ENCODE peak calls at places on chromosome 4, in four cellular contexts. N is spleen, X is left ventricle myocardium inferior, P is dorsolateral prefrontal cortex. M is an unnamed sample.

GRCh38 chr4:87089368-87089767 is 131.1 kb downstream of the KLHL8 start:
- DNase-seq in N (no peak), X (no peak), P (no peak), M (no peak)

GRCh38 chr4:2036327-2036726 is 22.8 kb upstream of the NAT8L start:
- DNase-seq in N (no peak), X (no peak), P (no peak), M (no peak)

GRCh38 chr4:42398448-42399355 is 1.4 kb downstream of the SHISA3 start:
- DNase-seq in N (no peak), X (peak; percentile 22), P (no peak), M (no peak)

GRCh38 chr4:53055274-53055673 is 193.2 kb downstream of the RASL11B start:
- DNase-seq in N (no peak), X (no peak), P (no peak), M (no peak)

GRCh38 chr4:55444822-55445221 is 49.1 kb downstream of the TMEM165 start:
- DNase-seq in N (no peak), X (no peak), P (no peak), M (no peak)

GRCh38 chr4:86633854-86634253 is 39.7 kb downstream of the PTPN13 start:
- DNase-seq in N (no peak), X (no peak), P (no peak), M (no peak)

GRCh38 chr4:158998624-158999023 is 104.3 kb upstream of the RAPGEF2 start:
- DNase-seq in N (no peak), X (no peak), P (no peak), M (no peak)

GRCh38 chr4:71771613-71772012 is 12.3 kb downstream of the GC start:
- DNase-seq in N (no peak), X (no peak), P (no peak), M (no peak)

GRCh38 chr4:33149658-33150057 is 2429.5 kb downstream of the PCDH7 start:
- DNase-seq in N (no peak), X (no peak), P (no peak), M (no peak)

GRCh38 chr4:127503111-127503510 is 129.6 kb upstream of the INTU start:
- DNase-seq in N (no peak), X (no peak), P (no peak), M (no peak)

GRCh38 chr4:118989098-118990080 is 100.7 kb downstream of the SYNPO2 start:
- DNase-seq in N (no peak), X (no peak), P (no peak), M (no peak)

GRCh38 chr4:8690811-8691775 is 98.5 kb downstream of the CPZ start:
- DNase-seq in N (peak; percentile 48), X (no peak), P (peak; percentile 16), M (no peak)

GRCh38 chr4:186149872-186150271 is 41.5 kb upstream of the CYP4V2 start:
- DNase-seq in N (no peak), X (peak; percentile 52), P (no peak), M (peak; percentile 82)

GRCh38 chr4:113801882-113802281 is 40.3 kb upstream of the CAMK2D start:
- DNase-seq in N (no peak), X (no peak), P (no peak), M (no peak)

GRCh38 chr4:125313497-125313896 is 1.3 kb upstream of the FAT4 start:
- DNase-seq in N (no peak), X (no peak), P (no peak), M (no peak)

GRCh38 chr4:19327364-19327763 is 924.3 kb upstream of the SLIT2 start:
- DNase-seq in N (no peak), X (no peak), P (no peak), M (no peak)

GRCh38 chr4:1566838-1567518 is 117.1 kb downstream of the FAM53A start:
- DNase-seq in N (peak; percentile 67), X (no peak), P (no peak), M (no peak)

GRCh38 chr4:42643685-42644084 is 13.2 kb downstream of the ATP8A1 start:
- DNase-seq in N (no peak), X (no peak), P (no peak), M (no peak)

GRCh38 chr4:4843651-4844291 is 15.7 kb upstream of the MSX1 start:
- DNase-seq in N (no peak), X (no peak), P (no peak), M (no peak)

GRCh38 chr4:173281001-173281400 is 53.2 kb downstream of the HMGB2 start:
- DNase-seq in N (no peak), X (no peak), P (no peak), M (no peak)

GRCh38 chr4:167713756-167714155 is 378.6 kb upstream of the ANXA10 start:
- DNase-seq in N (no peak), X (no peak), P (no peak), M (no peak)

GRCh38 chr4:8175686-8176085 is 17.1 kb upstream of the ABLIM2 start:
- DNase-seq in N (no peak), X (no peak), P (no peak), M (no peak)

GRCh38 chr4:151574968-151575367 is 166.0 kb downstream of the FHIP1A start:
- DNase-seq in N (no peak), X (no peak), P (no peak), M (no peak)

GRCh38 chr4:153792893-153793227 is 4.0 kb upstream of the SFRP2 start:
- DNase-seq in N (no peak), X (no peak), P (no peak), M (no peak)
- H3K4me3 ChIP-seq in N (no peak overlapping the region), X (peak overlapping the region; percentile 51), P (peak overlapping the region; percentile 54), M (peak overlapping the region; percentile 32)

GRCh38 chr4:41256131-41256739 is 493 bp upstream of the UCHL1 start:
- DNase-seq in N (no peak), X (no peak), P (no peak), M (no peak)
- H3K4me3 ChIP-seq in N (peak overlapping the region; percentile 35), X (peak overlapping the region; percentile 70), P (peak overlapping the region; percentile 73), M (peak overlapping the region; percentile 57)

GRCh38 chr4:6907658-6908191 is 1.9 kb upstream of the TBC1D14 start:
- DNase-seq in N (peak; percentile 86), X (no peak), P (peak; percentile 65), M (peak; percentile 47)
- H3K4me3 ChIP-seq in N (no peak overlapping the region), X (no peak overlapping the region), P (no peak overlapping the region), M (no peak overlapping the region)

DNA sequence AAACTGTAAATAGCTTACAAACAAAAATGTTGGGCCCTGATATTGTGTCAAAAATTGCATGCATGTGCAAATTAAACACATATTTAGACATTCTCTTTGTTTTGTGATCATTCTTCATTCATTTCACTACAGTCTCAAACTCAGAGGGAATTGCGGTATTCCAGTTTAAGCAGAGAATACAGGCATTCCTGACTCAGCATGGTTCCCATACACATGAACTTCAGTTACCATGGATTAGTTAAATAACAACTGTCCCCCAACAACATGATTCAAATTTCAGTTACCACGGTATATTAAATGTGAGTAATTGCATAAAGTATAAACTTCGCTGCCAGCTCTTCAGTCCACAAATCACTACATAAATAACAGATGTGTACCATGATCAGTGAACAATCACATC is 139.0 kb upstream of the SMARCAD1 start:
- DNase-seq in N (no peak), X (no peak), P (no peak), M (no peak)
- H3K4me3 ChIP-seq in N (no peak overlapping the region), X (no peak overlapping the region), P (no peak overlapping the region), M (no peak overlapping the region)

GRCh38 chr4:184814686-184815045 is 11.1 kb downstream of the ACSL1 start:
- DNase-seq in N (peak; percentile 81), X (no peak), P (no peak), M (no peak)
- H3K4me3 ChIP-seq in N (peak overlapping the region; percentile 20), X (peak overlapping the region; percentile 36), P (peak overlapping the region; percentile 14), M (peak overlapping the region; percentile 9)

GRCh38 chr4:60683953-60684352 is 516.2 kb upstream of the ADGRL3 start:
- DNase-seq in N (no peak), X (no peak), P (no peak), M (no peak)

GRCh38 chr4:60683357-60683756 is 516.8 kb upstream of the ADGRL3 start:
- DNase-seq in N (no peak), X (no peak), P (no peak), M (no peak)

DNA sequence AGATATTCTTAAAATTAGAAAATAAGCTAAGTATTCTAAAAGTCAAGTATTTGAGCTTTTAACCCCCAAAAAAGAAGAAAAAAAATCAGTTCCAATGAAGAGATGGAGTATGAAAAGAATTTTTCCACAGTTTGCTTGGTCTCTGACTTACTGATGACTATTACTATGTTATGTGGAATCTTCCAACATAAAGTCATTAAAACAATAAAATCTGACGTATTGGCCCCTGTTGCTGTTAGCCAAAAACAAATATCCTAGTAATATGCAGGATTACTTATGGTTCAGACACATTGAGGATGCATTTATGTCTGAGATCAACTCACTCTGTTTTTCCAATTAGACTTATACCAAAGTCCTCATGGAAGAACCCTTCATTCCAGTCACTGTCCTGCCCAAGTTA is 517.2 kb upstream of the ADGRL3 start:
- DNase-seq in N (no peak), X (no peak), P (no peak), M (no peak)
- H3K4me3 ChIP-seq in N (no peak overlapping the region), X (no peak overlapping the region), P (no peak overlapping the region), M (no peak overlapping the region)

GRCh38 chr4:82786004-82786400 is 12.6 kb downstream of the SCD5 start:
- DNase-seq in N (no peak), X (no peak), P (no peak), M (no peak)
- H3K4me3 ChIP-seq in N (no peak overlapping the region), X (no peak overlapping the region), P (peak overlapping the region; percentile 60), M (no peak overlapping the region)

M was measured in heart right ventricle.